ENCODE peak calls at places on chromosomes 3 and 15, in eight cellular contexts. One of them, this sample, is unnamed.

GRCh38 chr3:186002884-186003472 is 65.2 kb upstream of the TRA2B start:
- DNase-seq in GM10248: no peak
- DNase-seq in astrocyte of the spinal cord: no peak
- DNase-seq in retinal pigment epithelial cell: no peak
- DNase-seq in GM20000: no peak
- DNase-seq in breast epithelium: no peak
- DNase-seq in HCT116: peak
- DNase-seq in epithelial cell of esophagus: peak
- DNase-seq in this sample: no peak

GRCh38 chr15:98174286-98174685 is 213.8 kb downstream of the ARRDC4 start:
- DNase-seq in GM10248: no peak
- DNase-seq in astrocyte of the spinal cord: no peak
- DNase-seq in retinal pigment epithelial cell: no peak
- DNase-seq in GM20000: no peak
- DNase-seq in breast epithelium: no peak
- DNase-seq in HCT116: no peak
- DNase-seq in epithelial cell of esophagus: peak
- DNase-seq in this sample: no peak

GRCh38 chr3:187490366-187490765 is 122.2 kb downstream of the RTP4 start:
- DNase-seq in GM10248: no peak
- DNase-seq in astrocyte of the spinal cord: peak
- DNase-seq in retinal pigment epithelial cell: no peak
- DNase-seq in GM20000: no peak
- DNase-seq in breast epithelium: no peak
- DNase-seq in HCT116: no peak
- DNase-seq in epithelial cell of esophagus: no peak
- DNase-seq in this sample: no peak

GRCh38 chr3:126768903-126769302 is 64.9 kb downstream of the CHCHD6 start:
- DNase-seq in GM10248: no peak
- DNase-seq in astrocyte of the spinal cord: no peak
- DNase-seq in retinal pigment epithelial cell: no peak
- DNase-seq in GM20000: no peak
- DNase-seq in breast epithelium: no peak
- DNase-seq in HCT116: no peak
- DNase-seq in epithelial cell of esophagus: no peak
- DNase-seq in this sample: no peak

GRCh38 chr3:38563070-38563901 is 67.1 kb downstream of the EXOG start:
- DNase-seq in GM10248: no peak
- DNase-seq in astrocyte of the spinal cord: no peak
- DNase-seq in retinal pigment epithelial cell: no peak
- DNase-seq in GM20000: no peak
- DNase-seq in breast epithelium: no peak
- DNase-seq in HCT116: no peak
- DNase-seq in epithelial cell of esophagus: no peak
- DNase-seq in this sample: no peak

GRCh38 chr3:159186581-159186980 is 384.7 kb downstream of the MFSD1 start:
- DNase-seq in GM10248: peak
- DNase-seq in astrocyte of the spinal cord: no peak
- DNase-seq in retinal pigment epithelial cell: no peak
- DNase-seq in GM20000: peak
- DNase-seq in breast epithelium: no peak
- DNase-seq in HCT116: no peak
- DNase-seq in epithelial cell of esophagus: peak
- DNase-seq in this sample: peak

GRCh38 chr3:133812872-133813271 is 7.3 kb downstream of the SRPRB start:
- DNase-seq in GM10248: no peak
- DNase-seq in astrocyte of the spinal cord: no peak
- DNase-seq in retinal pigment epithelial cell: no peak
- DNase-seq in GM20000: no peak
- DNase-seq in breast epithelium: no peak
- DNase-seq in HCT116: no peak
- DNase-seq in epithelial cell of esophagus: no peak
- DNase-seq in this sample: no peak

GRCh38 chr15:92624401-92624991 is 31.1 kb downstream of the FAM174B start:
- DNase-seq in GM10248: no peak
- DNase-seq in astrocyte of the spinal cord: peak
- DNase-seq in retinal pigment epithelial cell: no peak
- DNase-seq in GM20000: no peak
- DNase-seq in breast epithelium: peak
- DNase-seq in HCT116: no peak
- DNase-seq in epithelial cell of esophagus: no peak
- DNase-seq in this sample: no peak

GRCh38 chr3:44098666-44099065 is 143.0 kb upstream of the TOPAZ1 start:
- DNase-seq in GM10248: no peak
- DNase-seq in astrocyte of the spinal cord: no peak
- DNase-seq in retinal pigment epithelial cell: no peak
- DNase-seq in GM20000: no peak
- DNase-seq in breast epithelium: no peak
- DNase-seq in HCT116: no peak
- DNase-seq in epithelial cell of esophagus: no peak
- DNase-seq in this sample: no peak

GRCh38 chr3:189721873-189722665 is 90.9 kb downstream of the TP63 start:
- DNase-seq in GM10248: no peak
- DNase-seq in astrocyte of the spinal cord: no peak
- DNase-seq in retinal pigment epithelial cell: no peak
- DNase-seq in GM20000: no peak
- DNase-seq in breast epithelium: no peak
- DNase-seq in HCT116: no peak
- DNase-seq in epithelial cell of esophagus: peak
- DNase-seq in this sample: no peak

GRCh38 chr3:139481116-139481515 is 4.8 kb upstream of the RBP2 start:
- DNase-seq in GM10248: no peak
- DNase-seq in astrocyte of the spinal cord: no peak
- DNase-seq in retinal pigment epithelial cell: no peak
- DNase-seq in GM20000: no peak
- DNase-seq in breast epithelium: no peak
- DNase-seq in HCT116: no peak
- DNase-seq in epithelial cell of esophagus: no peak
- DNase-seq in this sample: no peak

GRCh38 chr3:98232489-98232888 is 31.6 kb upstream of the OR5H6 start:
- DNase-seq in GM10248: no peak
- DNase-seq in astrocyte of the spinal cord: no peak
- DNase-seq in retinal pigment epithelial cell: no peak
- DNase-seq in GM20000: no peak
- DNase-seq in breast epithelium: no peak
- DNase-seq in HCT116: no peak
- DNase-seq in epithelial cell of esophagus: no peak
- DNase-seq in this sample: no peak

GRCh38 chr3:4999626-5000184 is 20.5 kb downstream of the BHLHE40 start:
- DNase-seq in GM10248: no peak
- DNase-seq in astrocyte of the spinal cord: no peak
- DNase-seq in retinal pigment epithelial cell: no peak
- DNase-seq in GM20000: no peak
- DNase-seq in breast epithelium: peak
- DNase-seq in HCT116: no peak
- DNase-seq in epithelial cell of esophagus: peak
- DNase-seq in this sample: no peak

GRCh38 chr15:38782156-38782555 is 217.5 kb upstream of the RASGRP1 start:
- DNase-seq in GM10248: no peak
- DNase-seq in astrocyte of the spinal cord: no peak
- DNase-seq in retinal pigment epithelial cell: no peak
- DNase-seq in GM20000: no peak
- DNase-seq in breast epithelium: no peak
- DNase-seq in HCT116: no peak
- DNase-seq in epithelial cell of esophagus: no peak
- DNase-seq in this sample: no peak

GRCh38 chr15:83598031-83598430 is 55.9 kb upstream of the ADAMTSL3 start:
- DNase-seq in GM10248: no peak
- DNase-seq in astrocyte of the spinal cord: no peak
- DNase-seq in retinal pigment epithelial cell: no peak
- DNase-seq in GM20000: no peak
- DNase-seq in breast epithelium: no peak
- DNase-seq in HCT116: no peak
- DNase-seq in epithelial cell of esophagus: no peak
- DNase-seq in this sample: no peak

DNA sequence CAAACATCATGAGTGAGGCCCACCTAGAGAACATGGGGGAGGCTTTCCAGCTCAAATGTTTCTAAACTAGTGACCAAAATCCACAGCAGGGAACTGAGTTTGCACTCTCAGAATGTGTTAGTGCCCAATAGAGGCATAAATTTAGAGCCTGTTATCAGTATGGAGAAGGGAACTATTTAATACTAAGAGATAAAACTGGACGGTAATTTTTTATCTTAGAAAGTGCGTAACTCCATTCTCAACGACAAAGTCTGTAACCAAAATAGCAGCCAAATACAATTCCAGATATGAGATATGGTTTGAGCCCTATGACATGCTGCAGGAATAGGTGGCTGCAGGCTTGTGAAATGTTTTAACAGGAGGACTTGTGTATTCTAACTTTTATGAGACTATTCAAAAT is 3.5 kb downstream of the B3GALNT1 start:
- DNase-seq in GM10248: no peak
- DNase-seq in astrocyte of the spinal cord: no peak
- DNase-seq in retinal pigment epithelial cell: no peak
- DNase-seq in GM20000: no peak
- DNase-seq in breast epithelium: no peak
- DNase-seq in HCT116: no peak
- DNase-seq in epithelial cell of esophagus: no peak
- DNase-seq in this sample: no peak
- TF ChIP-seq CTCF in GM10248: no peak
- TF ChIP-seq CTCF in astrocyte of the spinal cord: no peak
- TF ChIP-seq CTCF in retinal pigment epithelial cell: no peak
- TF ChIP-seq CTCF in GM20000: no peak
- TF ChIP-seq CTCF in breast epithelium: no peak
- TF ChIP-seq CTCF in HCT116: no peak
- TF ChIP-seq CTCF in epithelial cell of esophagus: no peak
- TF ChIP-seq CTCF in this sample: no peak

GRCh38 chr15:69554321-69554961 is 101.8 kb downstream of the RPLP1 start:
- DNase-seq in GM10248: no peak
- DNase-seq in astrocyte of the spinal cord: no peak
- DNase-seq in retinal pigment epithelial cell: no peak
- DNase-seq in GM20000: no peak
- DNase-seq in breast epithelium: no peak
- DNase-seq in HCT116: no peak
- DNase-seq in epithelial cell of esophagus: no peak
- DNase-seq in this sample: no peak

GRCh38 chr15:69553686-69554085 is 101.1 kb downstream of the RPLP1 start:
- DNase-seq in GM10248: no peak
- DNase-seq in astrocyte of the spinal cord: no peak
- DNase-seq in retinal pigment epithelial cell: no peak
- DNase-seq in GM20000: no peak
- DNase-seq in breast epithelium: no peak
- DNase-seq in HCT116: no peak
- DNase-seq in epithelial cell of esophagus: no peak
- DNase-seq in this sample: no peak

GRCh38 chr15:69552057-69552815 is 99.6 kb downstream of the RPLP1 start:
- DNase-seq in GM10248: no peak
- DNase-seq in astrocyte of the spinal cord: no peak
- DNase-seq in retinal pigment epithelial cell: no peak
- DNase-seq in GM20000: no peak
- DNase-seq in breast epithelium: no peak
- DNase-seq in HCT116: no peak
- DNase-seq in epithelial cell of esophagus: no peak
- DNase-seq in this sample: no peak

GRCh38 chr15:69548771-69549170 is 96.2 kb downstream of the RPLP1 start:
- DNase-seq in GM10248: no peak
- DNase-seq in astrocyte of the spinal cord: no peak
- DNase-seq in retinal pigment epithelial cell: no peak
- DNase-seq in GM20000: no peak
- DNase-seq in breast epithelium: no peak
- DNase-seq in HCT116: no peak
- DNase-seq in epithelial cell of esophagus: no peak
- DNase-seq in this sample: no peak

DNA sequence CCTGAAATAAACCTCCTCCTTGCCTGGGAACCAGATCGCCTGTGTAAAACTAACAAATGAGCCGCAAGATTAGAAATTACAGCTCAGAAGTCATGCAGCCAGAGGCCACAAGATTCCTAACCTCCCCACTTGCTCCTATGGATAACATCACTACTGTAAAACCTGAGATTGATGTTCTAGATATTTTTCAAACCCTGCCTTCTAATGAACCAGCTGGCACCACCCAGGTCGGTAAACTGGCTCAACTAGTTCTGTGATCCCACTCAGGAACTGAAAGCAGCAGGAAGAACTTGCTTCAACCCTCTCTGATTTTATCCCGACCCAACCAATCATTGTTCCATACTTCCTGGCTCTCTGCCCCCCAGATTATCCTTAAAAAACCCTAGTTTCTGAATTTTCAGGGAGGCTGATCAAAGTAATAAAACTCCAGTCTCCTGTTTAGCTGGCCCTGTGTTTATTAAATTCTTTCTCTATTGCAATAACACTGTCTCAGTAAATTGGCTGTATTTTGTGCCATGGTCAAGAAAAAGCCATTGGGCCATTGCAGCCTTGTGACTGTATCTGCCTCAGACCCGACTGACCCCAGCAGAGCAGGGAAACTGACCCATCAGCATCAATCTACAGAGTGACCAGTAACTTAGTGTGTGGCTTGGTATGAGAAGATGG is 98.9 kb downstream of the RPLP1 start:
- DNase-seq in GM10248: no peak
- DNase-seq in astrocyte of the spinal cord: no peak
- DNase-seq in retinal pigment epithelial cell: no peak
- DNase-seq in GM20000: no peak
- DNase-seq in breast epithelium: no peak
- DNase-seq in HCT116: no peak
- DNase-seq in epithelial cell of esophagus: peak
- DNase-seq in this sample: no peak
- TF ChIP-seq CTCF in GM10248: no peak
- TF ChIP-seq CTCF in astrocyte of the spinal cord: no peak
- TF ChIP-seq CTCF in retinal pigment epithelial cell: no peak
- TF ChIP-seq CTCF in GM20000: no peak
- TF ChIP-seq CTCF in breast epithelium: no peak
- TF ChIP-seq CTCF in HCT116: no peak
- TF ChIP-seq CTCF in epithelial cell of esophagus: no peak
- TF ChIP-seq CTCF in this sample: no peak

DNA sequence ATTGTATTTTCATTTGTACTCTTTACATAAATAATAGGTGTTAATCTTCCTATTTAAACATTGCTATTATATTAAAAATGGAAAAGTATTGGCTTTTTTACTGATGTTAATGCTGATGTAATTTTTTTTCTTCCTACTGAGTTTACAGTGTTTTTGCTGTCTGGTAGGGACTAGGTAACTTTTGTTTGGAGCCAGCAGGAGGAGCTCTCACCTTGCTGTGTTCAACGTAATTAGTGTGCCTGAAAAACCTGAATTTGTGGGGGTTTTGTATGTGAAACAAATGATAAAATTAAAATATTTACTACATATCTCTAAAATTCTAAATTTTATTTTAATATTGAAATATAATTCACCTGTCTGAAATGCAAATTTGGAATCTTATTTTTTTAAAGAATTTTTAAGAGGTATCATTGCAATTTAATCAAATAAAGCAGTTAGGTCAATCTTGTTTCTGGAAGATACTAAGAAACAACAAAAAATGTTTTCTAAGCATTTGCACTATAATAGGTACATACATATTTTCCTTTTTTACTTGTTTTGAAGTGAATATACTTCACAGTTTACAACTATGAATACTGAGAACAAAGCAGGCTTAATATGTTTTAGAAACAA is 48.8 kb downstream of the EPHA6 start:
- DNase-seq in GM10248: peak
- DNase-seq in astrocyte of the spinal cord: peak
- DNase-seq in retinal pigment epithelial cell: peak
- DNase-seq in GM20000: peak
- DNase-seq in breast epithelium: peak
- DNase-seq in HCT116: no peak
- DNase-seq in epithelial cell of esophagus: peak
- DNase-seq in this sample: peak
- TF ChIP-seq CTCF in GM10248: peak
- TF ChIP-seq CTCF in astrocyte of the spinal cord: peak
- TF ChIP-seq CTCF in retinal pigment epithelial cell: peak
- TF ChIP-seq CTCF in GM20000: peak
- TF ChIP-seq CTCF in breast epithelium: no peak
- TF ChIP-seq CTCF in HCT116: no peak
- TF ChIP-seq CTCF in epithelial cell of esophagus: peak
- TF ChIP-seq CTCF in this sample: peak

GRCh38 chr15:29926083-29926388 is 103.8 kb upstream of the TJP1 start:
- DNase-seq in GM10248: no peak
- DNase-seq in astrocyte of the spinal cord: no peak
- DNase-seq in retinal pigment epithelial cell: no peak
- DNase-seq in GM20000: no peak
- DNase-seq in breast epithelium: no peak
- DNase-seq in HCT116: no peak
- DNase-seq in epithelial cell of esophagus: no peak
- DNase-seq in this sample: no peak
- TF ChIP-seq CTCF in GM10248: no peak
- TF ChIP-seq CTCF in astrocyte of the spinal cord: no peak
- TF ChIP-seq CTCF in retinal pigment epithelial cell: no peak
- TF ChIP-seq CTCF in GM20000: no peak
- TF ChIP-seq CTCF in breast epithelium: no peak
- TF ChIP-seq CTCF in HCT116: no peak
- TF ChIP-seq CTCF in epithelial cell of esophagus: no peak
- TF ChIP-seq CTCF in this sample: no peak